ENCODE peak calls at places on chromosomes 7 and 10, in eight cellular contexts. L is activated CD8-positive, alpha-beta memory T cell treated with anti-CD3 and anti-CD28 coated beads for 24 hours; M is naive thymus-derived CD8-positive, alpha-beta T cell; J is mesendoderm; O is breast epithelium; H is cardiac muscle cell; B is aorta; Y is globus pallidus. U is an unnamed sample.

GRCh38 chr7:128920913-128921582 is 10.5 kb upstream of the KCP start:
- DNase-seq in L (no peak), M (no peak), J (no peak), O (no peak), H (peak), B (peak), Y (no peak), U (no peak)

GRCh38 chr10:103602028-103602851 is 108.7 kb downstream of the NEURL1 start:
- DNase-seq in L (no peak), M (no peak), J (no peak), O (no peak), H (no peak), B (no peak), Y (no peak), U (no peak)

GRCh38 chr10:5538892-5539651 is 14.3 kb downstream of the CALML3 start:
- DNase-seq in L (no peak), M (no peak), J (no peak), O (no peak), H (no peak), B (no peak), Y (no peak), U (no peak)

GRCh38 chr10:70158113-70158512 is 11.6 kb upstream of the TYSND1 start:
- DNase-seq in L (no peak), M (no peak), J (no peak), O (no peak), H (no peak), B (no peak), Y (no peak), U (no peak)

GRCh38 chr7:105849122-105849855 is 27.1 kb downstream of the ATXN7L1 start:
- DNase-seq in L (peak), M (peak), J (peak), O (no peak), H (no peak), B (no peak), Y (no peak), U (no peak)

GRCh38 chr10:18683427-18683826 is 24.2 kb downstream of the ARL5B start:
- DNase-seq in L (no peak), M (no peak), J (no peak), O (no peak), H (no peak), B (no peak), Y (no peak), U (no peak)

GRCh38 chr10:121459765-121460453 is 138.3 kb downstream of the FGFR2 start:
- DNase-seq in L (no peak), M (no peak), J (peak), O (peak), H (no peak), B (peak), Y (no peak), U (no peak)

GRCh38 chr10:16996530-16996964 is 133.1 kb downstream of the CUBN start:
- DNase-seq in L (no peak), M (no peak), J (peak), O (no peak), H (no peak), B (no peak), Y (no peak), U (no peak)

U was measured in body of pancreas.